ENCODE peak calls at places on chromosomes 5 and 9, in four cellular contexts. E is tibial artery, Q is psoas muscle, F is NCI-H146. B is an unnamed sample.

GRCh38 chr5:59569608-59570334 is 323.8 kb downstream of the PDE4D start:
- DNase-seq in Q (no peak), F (peak; percentile 62), E (no peak), B (no peak)

GRCh38 chr5:1185652-1186350 is 15.6 kb upstream of the SLC6A19 start:
- DNase-seq in Q (peak; percentile 6), E (no peak), F (peak; percentile 24), B (peak; percentile 1)

GRCh38 chr5:160327829-160328228 is 15.5 kb upstream of the CCNJL start:
- DNase-seq in F (no peak), E (no peak), Q (no peak), B (no peak)

GRCh38 chr5:64149857-64150521 is 15.7 kb upstream of the RNF180 start:
- DNase-seq in E (no peak), F (no peak), Q (no peak), B (no peak)

GRCh38 chr5:91269198-91269597 is 113.9 kb downstream of the ARRDC3 start:
- DNase-seq in E (no peak), Q (no peak), F (no peak), B (no peak)

GRCh38 chr5:177496111-177497010 is 1.0 kb downstream of the PDLIM7 start:
- DNase-seq in E (peak; percentile 96), Q (peak; percentile 87), F (peak; percentile 76), B (peak; percentile 79)

GRCh38 chr9:95090871-95091573 is 226.5 kb downstream of the FANCC start:
- DNase-seq in E (peak; percentile 68), Q (no peak), F (no peak), B (no peak)

GRCh38 chr5:59863777-59864176 is 29.7 kb downstream of the PDE4D start:
- DNase-seq in E (no peak), Q (no peak), F (no peak), B (no peak)

GRCh38 chr5:164354138-164354751 is 848.8 kb downstream of the MAT2B start:
- DNase-seq in E (no peak), Q (no peak), F (no peak), B (no peak)

GRCh38 chr9:135536166-135536565 is 9.8 kb upstream of the OBP2A start:
- DNase-seq in F (no peak), Q (no peak), E (peak; percentile 13), B (no peak)

GRCh38 chr5:141330299-141331080 is at the start of gene PCDHGA1:
- DNase-seq in Q (no peak), F (no peak), E (no peak), B (no peak)

GRCh38 chr9:26172301-26172700 is 494.1 kb upstream of the TUSC1 start:
- DNase-seq in F (no peak), Q (no peak), E (no peak), B (no peak)

GRCh38 chr5:116492776-116493175 is 81.8 kb downstream of the SEMA6A start:
- DNase-seq in F (no peak), Q (no peak), E (no peak), B (no peak)

GRCh38 chr9:16986441-16987387 is 116.2 kb upstream of the BNC2 start:
- DNase-seq in Q (no peak), E (no peak), F (no peak), B (no peak)

GRCh38 chr9:127177682-127178265 is 55.3 kb upstream of the ANGPTL2 start:
- DNase-seq in Q (no peak), F (no peak), E (peak; percentile 58), B (no peak)

GRCh38 chr9:3088166-3088702 is 244.3 kb upstream of the PUM3 start:
- DNase-seq in F (peak; percentile 8), E (no peak), Q (no peak), B (no peak)

GRCh38 chr5:83987513-83988292 is 267.0 kb upstream of the HAPLN1 start:
- DNase-seq in Q (no peak), F (no peak), E (no peak), B (no peak)

GRCh38 chr9:94692601-94693000 is 33.9 kb upstream of the AOPEP start:
- DNase-seq in Q (no peak), F (peak; percentile 74), E (no peak), B (no peak)

GRCh38 chr5:101534486-101535110 is 631.5 kb upstream of the ST8SIA4 start:
- DNase-seq in F (no peak), E (no peak), Q (no peak), B (no peak)

GRCh38 chr5:38046093-38046492 is 206.3 kb upstream of the GDNF start:
- DNase-seq in E (no peak), F (no peak), Q (no peak), B (peak; percentile 23)

GRCh38 chr5:103840600-103840999 is 278.0 kb upstream of the NUDT12 start:
- DNase-seq in F (no peak), Q (no peak), E (no peak), B (no peak)

GRCh38 chr5:1005904-1006655 is 2.5 kb upstream of the NKD2 start:
- DNase-seq in E (peak; percentile 48), F (no peak), Q (no peak), B (no peak)

GRCh38 chr9:105318729-105319513 is 74.5 kb downstream of the SLC44A1 start:
- DNase-seq in E (no peak), F (no peak), Q (no peak), B (no peak)

GRCh38 chr5:17340363-17340762 is 122.9 kb downstream of the BASP1 start:
- DNase-seq in F (no peak), Q (no peak), E (no peak), B (no peak)

GRCh38 chr5:10726913-10727517 is 34.0 kb downstream of the DAP start:
- DNase-seq in E (no peak), F (no peak), Q (no peak), B (no peak)

GRCh38 chr9:20865357-20865756 is 166.1 kb downstream of the HACD4 start:
- DNase-seq in Q (no peak), E (no peak), F (no peak), B (no peak)

GRCh38 chr9:129665008-129665771 is at the start of gene PRRX2:
- DNase-seq in F (no peak), E (peak; percentile 81), Q (peak; percentile 56), B (no peak)

GRCh38 chr5:168749391-168750100 is 170.4 kb upstream of the PANK3 start:
- DNase-seq in E (peak; percentile 34), Q (no peak), F (no peak), B (no peak)

GRCh38 chr5:172193872-172194271 is at the start of gene EFCAB9:
- DNase-seq in Q (no peak), F (no peak), E (no peak), B (no peak)

GRCh38 chr9:98255064-98255577 is 328 bp downstream of the TBC1D2 start:
- DNase-seq in F (no peak), Q (no peak), E (no peak), B (no peak)

GRCh38 chr5:151509231-151509630 is 61.8 kb downstream of the SLC36A1 start:
- DNase-seq in E (no peak), F (peak; percentile 62), Q (no peak), B (no peak)

GRCh38 chr5:10491673-10492026 is 50.0 kb downstream of the ROPN1L start:
- DNase-seq in Q (no peak), F (no peak), E (no peak), B (no peak)

GRCh38 chr5:143235423-143235822 is 168.1 kb downstream of the NR3C1 start:
- DNase-seq in E (no peak), F (no peak), Q (no peak), B (no peak)

GRCh38 chr5:164504141-164504772 is 998.8 kb downstream of the MAT2B start:
- DNase-seq in F (peak; percentile 18), Q (no peak), E (no peak), B (no peak)

GRCh38 chr9:96383165-96383939 is at the start of gene SLC35D2:
- DNase-seq in Q (peak; percentile 66), E (peak; percentile 79), F (no peak), B (peak; percentile 8)

GRCh38 chr9:7533376-7534090 is 266.0 kb downstream of the DMAC1 start:
- DNase-seq in F (no peak), E (no peak), Q (no peak), B (no peak)

GRCh38 chr9:82299870-82300269 is 311.3 kb downstream of the SPATA31D1 start:
- DNase-seq in E (no peak), Q (no peak), F (no peak), B (no peak)

GRCh38 chr5:69414885-69415583 is at the start of gene MARVELD2:
- DNase-seq in F (peak; percentile 97), Q (peak; percentile 40), E (peak; percentile 76), B (no peak)